ENCODE peak calls at places on chromosomes 6 and 20, in nine cellular contexts. R is astrocyte, H is IMR-90, X is GM23338, K is HCT116, Q is SK-N-SH, D is A549, A is mammary epithelial cell, T is fibroblast of lung. W is an unnamed sample.
A peak's percentile ranks its signal among the peaks of the same experiment; 100 is the strongest.

GRCh38 chr6:12602342-12602741 is 114.2 kb upstream of the PHACTR1 start:
- DNase-seq in H (no peak), D (no peak), Q (no peak), K (no peak), R (no peak), T (no peak), A (no peak), X (no peak), W (no peak)

GRCh38 chr6:116398366-116399005 is 27.7 kb downstream of the DSE start:
- DNase-seq in T (peak; percentile 64), D (no peak), X (no peak), A (peak; percentile 73), H (peak; percentile 72), Q (no peak), K (no peak), R (peak; percentile 66), W (no peak)

GRCh38 chr6:8434727-8435092 is 635 bp downstream of the SLC35B3 start:
- DNase-seq in K (no peak), X (no peak), Q (no peak), D (no peak), R (no peak), A (no peak), H (no peak), T (no peak), W (no peak)

GRCh38 chr6:36956111-36956820 is 1.7 kb downstream of the PI16 start:
- DNase-seq in T (no peak), Q (no peak), X (no peak), A (peak; percentile 50), D (no peak), K (no peak), R (no peak), H (no peak), W (no peak)

GRCh38 chr20:57698191-57698866 is 11.5 kb downstream of the PMEPA1 start:
- DNase-seq in D (peak; percentile 99), R (peak; percentile 99), H (peak; percentile 98), X (no peak), A (peak; percentile 99), K (peak; percentile 94), Q (peak; percentile 57), T (peak; percentile 95), W (no peak)

GRCh38 chr6:106560966-106561740 is 68.1 kb downstream of the RTN4IP1 start:
- DNase-seq in R (peak; percentile 51), K (no peak), D (no peak), H (peak; percentile 71), A (peak; percentile 60), T (peak; percentile 74), Q (no peak), X (no peak), W (no peak)

GRCh38 chr20:56418385-56418861 is 6.4 kb downstream of the CASS4 start:
- DNase-seq in A (no peak), K (no peak), X (no peak), H (no peak), Q (no peak), R (no peak), D (no peak), T (no peak), W (no peak)

GRCh38 chr6:88730602-88731001 is 232.8 kb downstream of the RNGTT start:
- DNase-seq in X (peak; percentile 82), H (peak; percentile 34), D (peak; percentile 0), Q (no peak), R (peak; percentile 70), T (no peak), A (peak; percentile 64), K (no peak), W (no peak)

GRCh38 chr20:52383995-52384621 is 192.5 kb upstream of the ZFP64 start:
- DNase-seq in Q (no peak), H (no peak), X (no peak), A (no peak), K (no peak), D (no peak), R (no peak), T (no peak), W (no peak)

GRCh38 chr20:688809-689208 is 13.2 kb upstream of the SCRT2 start:
- DNase-seq in H (peak; percentile 2), A (peak; percentile 8), K (no peak), D (no peak), X (peak; percentile 72), R (no peak), Q (peak; percentile 54), T (no peak), W (no peak)

GRCh38 chr20:19757487-19757972 is 528 bp upstream of the RIN2 start:
- DNase-seq in R (peak; percentile 64), X (peak; percentile 79), H (peak; percentile 70), K (no peak), Q (peak; percentile 82), D (peak; percentile 71), A (peak; percentile 65), T (peak; percentile 74), W (no peak)

GRCh38 chr20:36121981-36122930 is 32.3 kb upstream of the EPB41L1 start:
- DNase-seq in D (no peak), A (peak; percentile 81), X (peak; percentile 28), R (no peak), Q (no peak), T (no peak), H (no peak), K (peak; percentile 74), W (no peak)

GRCh38 chr6:112188906-112189305 is 65.5 kb downstream of the LAMA4 start:
- DNase-seq in D (no peak), A (no peak), Q (no peak), H (peak; percentile 44), X (no peak), R (peak; percentile 72), K (no peak), T (peak; percentile 40), W (no peak)

GRCh38 chr20:34637245-34638185 is 39.4 kb downstream of the PIGU start:
- DNase-seq in R (peak; percentile 7), K (no peak), H (peak; percentile 80), A (peak; percentile 40), T (peak; percentile 82), X (no peak), Q (no peak), D (no peak), W (no peak)

GRCh38 chr6:4902363-4902762 is 101.5 kb downstream of the RPP40 start:
- DNase-seq in D (no peak), X (no peak), H (no peak), A (no peak), K (no peak), T (no peak), Q (no peak), R (no peak), W (no peak)

GRCh38 chr6:4901256-4902061 is 102.4 kb downstream of the RPP40 start:
- DNase-seq in Q (no peak), A (no peak), H (no peak), D (no peak), K (no peak), T (no peak), R (no peak), X (no peak), W (no peak)

GRCh38 chr6:4905858-4906257 is 98.0 kb downstream of the RPP40 start:
- DNase-seq in R (no peak), D (no peak), X (no peak), Q (no peak), H (no peak), T (no peak), A (no peak), K (no peak), W (no peak)

GRCh38 chr6:4904461-4904860 is 99.4 kb downstream of the RPP40 start:
- DNase-seq in T (no peak), Q (no peak), D (no peak), A (no peak), K (no peak), H (no peak), R (no peak), X (no peak), W (no peak)

GRCh38 chr6:4903751-4904370 is 100.0 kb downstream of the RPP40 start:
- DNase-seq in D (no peak), X (no peak), Q (peak; percentile 57), R (no peak), A (no peak), T (no peak), H (no peak), K (no peak), W (no peak)
- H3K4me2 ChIP-seq in D (no peak overlapping the region), X (no peak overlapping the region), Q (no peak overlapping the region), R (no peak overlapping the region), A (no peak overlapping the region), T (no peak overlapping the region), H (no peak overlapping the region), K (no peak overlapping the region), W (no peak overlapping the region)

GRCh38 chr6:79672631-79673065 is 41.5 kb downstream of the SH3BGRL2 start:
- DNase-seq in A (peak; percentile 46), H (peak; percentile 45), D (peak; percentile 2), X (peak; percentile 66), T (peak; percentile 66), K (peak; percentile 32), Q (peak; percentile 12), R (peak; percentile 30), W (no peak)
- TF ChIP-seq CTCF in A (peak; percentile 72), H (peak; percentile 58), D (peak; percentile 61), X (peak; percentile 81), T (peak; percentile 61), K (peak; percentile 59), Q (peak; percentile 69), R (peak; percentile 58), W (peak; percentile 59)

GRCh38 chr20:10551732-10552724 is 116.9 kb downstream of the SLX4IP start:
- DNase-seq in R (no peak), H (no peak), D (no peak), A (no peak), T (no peak), X (peak; percentile 59), Q (no peak), K (no peak), W (peak; percentile 25)

GRCh38 chr20:10555393-10555792 is 118.4 kb downstream of the JAG1 start:
- DNase-seq in T (no peak), X (no peak), H (no peak), R (no peak), K (no peak), Q (no peak), D (no peak), A (no peak), W (no peak)

GRCh38 chr20:10555865-10556308 is 117.9 kb downstream of the JAG1 start:
- DNase-seq in D (peak; percentile 31), R (peak; percentile 70), A (peak; percentile 58), Q (no peak), T (peak; percentile 69), K (no peak), X (no peak), H (peak; percentile 66), W (no peak)

GRCh38 chr20:10553326-10553984 is 118.3 kb downstream of the SLX4IP start:
- DNase-seq in T (peak; percentile 87), R (peak; percentile 47), D (peak; percentile 54), H (peak; percentile 82), Q (peak; percentile 49), A (peak; percentile 69), K (no peak), X (peak; percentile 87), W (peak; percentile 47)

DNA sequence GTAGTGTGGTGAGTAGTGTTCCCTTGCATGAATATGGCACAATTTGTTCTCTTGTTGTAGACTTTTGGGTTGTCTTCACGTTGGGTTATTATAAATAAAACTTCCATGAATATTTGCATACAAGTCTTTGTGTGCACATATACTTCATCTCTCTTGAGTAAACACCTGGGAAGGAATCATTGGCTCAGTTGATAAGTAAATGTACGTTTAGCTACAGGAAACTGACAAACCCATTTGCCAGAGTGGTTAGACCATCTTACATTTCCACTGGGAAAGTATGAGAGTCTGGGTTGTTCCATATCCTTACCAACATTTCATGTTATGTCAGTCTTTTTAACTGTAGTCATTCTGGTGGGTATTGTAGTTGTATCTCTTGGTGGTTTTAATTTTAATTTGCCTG is 119.2 kb downstream of the SLX4IP start:
- DNase-seq in T (no peak), X (no peak), K (no peak), Q (no peak), H (no peak), D (no peak), R (no peak), A (no peak), W (no peak)
- H3K4me2 ChIP-seq in T (no peak overlapping the region), X (no peak overlapping the region), K (no peak overlapping the region), Q (no peak overlapping the region), H (no peak overlapping the region), D (peak overlapping the region; percentile 17), R (no peak overlapping the region), A (no peak overlapping the region), W (no peak overlapping the region)

GRCh38 chr6:150395388-150396009 is 26.7 kb downstream of the IYD start:
- DNase-seq in D (peak; percentile 47), H (peak; percentile 51), K (peak; percentile 49), R (peak; percentile 34), X (peak; percentile 93), T (peak; percentile 56), A (peak; percentile 62), Q (peak; percentile 43), W (peak; percentile 42)
- TF ChIP-seq CTCF in D (peak; percentile 59), H (peak; percentile 66), K (peak; percentile 69), R (peak; percentile 86), X (peak; percentile 76), T (peak; percentile 65), A (peak; percentile 81), Q (peak; percentile 66), W (peak; percentile 78)